ENCODE peak calls at places on chromosomes 3 and 15, in seven cellular contexts. M, J, R, K, Q, T and N are unnamed samples.

GRCh38 chr15:72846027-72846426 is 62.5 kb upstream of the ADPGK start:
- DNase-seq in Q (no peak), R (no peak), M (no peak), T (no peak), K (no peak), J (no peak), N (no peak)

GRCh38 chr3:169524131-169524530 is 139.4 kb downstream of the MECOM start:
- DNase-seq in T (no peak), M (no peak), R (no peak), Q (no peak), J (no peak), K (no peak), N (no peak)

GRCh38 chr3:57060089-57060829 is at the start of gene SPATA12:
- DNase-seq in J (peak), Q (peak), R (no peak), K (peak), T (no peak), M (no peak), N (peak)

GRCh38 chr3:111605016-111605415 is 9.9 kb upstream of the ZBED2 start:
- DNase-seq in T (no peak), M (no peak), J (no peak), R (no peak), K (no peak), Q (no peak), N (no peak)

GRCh38 chr3:158679547-158680000 is 7.1 kb upstream of the LXN start:
- DNase-seq in K (no peak), M (no peak), R (no peak), T (no peak), J (peak), Q (no peak), N (peak)

GRCh38 chr3:2947536-2947935 is 162.6 kb downstream of the IL5RA start:
- DNase-seq in K (no peak), J (no peak), Q (no peak), R (no peak), M (no peak), T (no peak), N (no peak)

GRCh38 chr15:74006774-74007639 is 12.5 kb downstream of the PML start:
- DNase-seq in Q (no peak), T (no peak), M (no peak), R (no peak), J (no peak), K (no peak), N (no peak)

GRCh38 chr3:30167511-30168135 is 438.8 kb upstream of the TGFBR2 start:
- DNase-seq in T (no peak), R (no peak), M (peak), Q (no peak), K (no peak), J (peak), N (no peak)

GRCh38 chr3:187430576-187430975 is 62.4 kb downstream of the RTP4 start:
- DNase-seq in M (no peak), Q (no peak), T (no peak), K (no peak), J (no peak), R (no peak), N (no peak)

GRCh38 chr3:13853978-13854296 is 25.9 kb downstream of the WNT7A start:
- DNase-seq in Q (peak), R (no peak), K (peak), J (peak), M (no peak), T (no peak), N (peak)

GRCh38 chr3:111636506-111636905 is 41.4 kb upstream of the ZBED2 start:
- DNase-seq in J (no peak), T (no peak), Q (no peak), M (no peak), K (no peak), R (no peak), N (no peak)

GRCh38 chr3:36455406-36455805 is 75.1 kb downstream of the STAC start:
- DNase-seq in R (no peak), J (no peak), Q (no peak), M (no peak), T (no peak), K (no peak), N (no peak)

GRCh38 chr3:72246685-72247084 is 461.7 kb upstream of the PROK2 start:
- DNase-seq in M (no peak), J (no peak), T (no peak), Q (no peak), R (no peak), K (no peak), N (no peak)

GRCh38 chr3:110846971-110847370 is 224.6 kb upstream of the NECTIN3 start:
- DNase-seq in K (no peak), T (no peak), Q (no peak), J (no peak), M (no peak), R (no peak), N (no peak)

GRCh38 chr3:5022966-5023776 is 43.9 kb downstream of the BHLHE40 start:
- DNase-seq in J (peak), Q (peak), T (no peak), R (no peak), M (no peak), K (peak), N (peak)

GRCh38 chr3:72595927-72596610 is 252.2 kb downstream of the SHQ1 start:
- DNase-seq in K (no peak), M (no peak), R (no peak), J (peak), Q (no peak), T (no peak), N (no peak)

GRCh38 chr15:31839388-31839787 is 190.9 kb upstream of the CHRNA7 start:
- DNase-seq in M (no peak), R (no peak), K (no peak), J (no peak), T (no peak), Q (no peak), N (no peak)

GRCh38 chr3:184561329-184562145 is at the start of gene EPHB3:
- DNase-seq in T (peak), R (peak), M (peak), J (peak), Q (peak), K (peak), N (peak)

GRCh38 chr3:32733631-32734229 is 48.7 kb downstream of the CNOT10 start:
- DNase-seq in Q (no peak), M (peak), R (no peak), T (no peak), K (no peak), J (peak), N (peak)

GRCh38 chr3:78957456-78957855 is 810.3 kb downstream of the ROBO1 start:
- DNase-seq in Q (no peak), R (no peak), T (no peak), K (no peak), J (no peak), M (no peak), N (no peak)

GRCh38 chr15:64894395-64895056 is 17.2 kb upstream of the ANKDD1A start:
- DNase-seq in R (no peak), M (no peak), J (no peak), Q (peak), K (no peak), T (no peak), N (no peak)

GRCh38 chr15:56587686-56588085 is 122.7 kb upstream of the MNS1 start:
- DNase-seq in Q (no peak), T (no peak), R (no peak), K (no peak), M (no peak), J (peak), N (peak)

GRCh38 chr3:187251599-187251998 is 39.9 kb downstream of the MASP1 start:
- DNase-seq in M (no peak), R (no peak), J (no peak), K (no peak), T (no peak), Q (no peak), N (no peak)

GRCh38 chr3:36937492-36937891 is 7.4 kb downstream of the TRANK1 start:
- DNase-seq in R (no peak), J (no peak), M (no peak), K (no peak), T (no peak), Q (no peak), N (peak)

GRCh38 chr15:98241032-98241554 is 280.6 kb downstream of the ARRDC4 start:
- DNase-seq in R (no peak), M (no peak), J (no peak), Q (no peak), K (no peak), T (no peak), N (no peak)

GRCh38 chr15:31372635-31373091 is 46.0 kb downstream of the KLF13 start:
- DNase-seq in M (no peak), Q (no peak), J (peak), R (no peak), K (peak), T (no peak), N (no peak)

GRCh38 chr3:193831495-193832455 is 238.8 kb downstream of the OPA1 start:
- DNase-seq in R (no peak), T (no peak), M (no peak), J (peak), K (peak), Q (peak), N (no peak)

GRCh38 chr3:195059006-195059350 is 212.0 kb downstream of the XXYLT1 start:
- DNase-seq in T (no peak), K (no peak), M (no peak), R (no peak), J (no peak), Q (no peak), N (no peak)

GRCh38 chr15:39770748-39771689 is 11.6 kb downstream of the FSIP1 start:
- DNase-seq in J (peak), M (no peak), Q (no peak), K (no peak), R (no peak), T (no peak), N (peak)

GRCh38 chr3:119580148-119580760 is 962 bp downstream of the ADPRH start:
- DNase-seq in K (no peak), R (no peak), Q (no peak), J (no peak), M (no peak), T (no peak), N (no peak)

GRCh38 chr15:22239806-22240180 is 159.5 kb downstream of the OR4M2 start:
- DNase-seq in T (no peak), R (no peak), M (no peak), Q (no peak), J (no peak), K (no peak), N (no peak)

GRCh38 chr15:47737424-47737823 is 20.1 kb downstream of the SEMA6D start:
- DNase-seq in J (no peak), M (no peak), K (no peak), T (no peak), Q (no peak), R (no peak), N (no peak)

GRCh38 chr3:138898301-138898700 is 48.6 kb downstream of the FOXL2 start:
- DNase-seq in R (no peak), Q (no peak), T (no peak), M (no peak), J (peak), K (no peak), N (no peak)

GRCh38 chr15:71505962-71506361 is 304.4 kb upstream of the NR2E3 start:
- DNase-seq in K (no peak), Q (no peak), T (no peak), R (no peak), J (no peak), M (no peak), N (no peak)

GRCh38 chr3:176584413-176585176 is 612.7 kb downstream of the TBL1XR1 start:
- DNase-seq in M (no peak), T (no peak), K (no peak), J (no peak), Q (no peak), R (no peak), N (no peak)

GRCh38 chr15:80594091-80594889 is 100.8 kb upstream of the ABHD17C start:
- DNase-seq in K (no peak), Q (no peak), T (no peak), J (no peak), R (no peak), M (no peak), N (no peak)

GRCh38 chr15:101070502-101071273 is 151.5 kb downstream of the LRRK1 start:
- DNase-seq in M (no peak), K (no peak), R (no peak), T (no peak), J (peak), Q (no peak), N (peak)

GRCh38 chr15:71440479-71441071 is 325.3 kb downstream of the THSD4 start:
- DNase-seq in M (no peak), R (peak), K (no peak), Q (no peak), J (peak), T (no peak), N (peak)